ENCODE peak calls at places on chromosome 1, in seven cellular contexts. One of them, this sample, is unnamed.
A peak's percentile ranks its signal among the peaks of the same experiment; 100 is the strongest.

GRCh38 chr1:72284398-72285073 is 2.2 kb upstream of the NEGR1 start:
- DNase-seq in neural progenitor cell: peak; percentile 76
- DNase-seq in H1: peak; percentile 58
- DNase-seq in fibroblast of lung: peak; percentile 96
- DNase-seq in osteoblast: peak; percentile 70
- DNase-seq in PC-3: peak; percentile 97
- DNase-seq in DND-41: peak; percentile 64
- DNase-seq in this sample: peak; percentile 94

GRCh38 chr1:209095627-209096595 is 487.6 kb upstream of the CAMK1G start:
- DNase-seq in fibroblast of lung: peak; percentile 88
- DNase-seq in PC-3: peak; percentile 99
- DNase-seq in osteoblast: peak; percentile 67
- DNase-seq in neural progenitor cell: no peak
- DNase-seq in DND-41: no peak
- DNase-seq in H1: no peak
- DNase-seq in this sample: peak; percentile 66

GRCh38 chr1:212727386-212728181 is 27.9 kb upstream of the BATF3 start:
- DNase-seq in fibroblast of lung: peak; percentile 93
- DNase-seq in osteoblast: peak; percentile 81
- DNase-seq in neural progenitor cell: no peak
- DNase-seq in DND-41: no peak
- DNase-seq in H1: no peak
- DNase-seq in PC-3: no peak
- DNase-seq in this sample: peak; percentile 88

GRCh38 chr1:204014336-204014735 is 58.6 kb upstream of the SOX13 start:
- DNase-seq in osteoblast: no peak
- DNase-seq in neural progenitor cell: no peak
- DNase-seq in DND-41: no peak
- DNase-seq in PC-3: no peak
- DNase-seq in H1: no peak
- DNase-seq in fibroblast of lung: no peak
- DNase-seq in this sample: no peak

GRCh38 chr1:229271448-229272120 is 673 bp downstream of the RAB4A start:
- DNase-seq in DND-41: peak; percentile 50
- DNase-seq in neural progenitor cell: peak; percentile 63
- DNase-seq in fibroblast of lung: peak; percentile 24
- DNase-seq in osteoblast: peak; percentile 87
- DNase-seq in PC-3: peak; percentile 44
- DNase-seq in H1: no peak
- DNase-seq in this sample: peak; percentile 69

GRCh38 chr1:240099748-240100147 is 8.1 kb downstream of the FMN2 start:
- DNase-seq in H1: no peak
- DNase-seq in fibroblast of lung: no peak
- DNase-seq in osteoblast: peak; percentile 50
- DNase-seq in DND-41: no peak
- DNase-seq in neural progenitor cell: no peak
- DNase-seq in PC-3: no peak
- DNase-seq in this sample: peak; percentile 46

GRCh38 chr1:3819626-3820245 is 23.4 kb upstream of the LRRC47 start:
- DNase-seq in neural progenitor cell: no peak
- DNase-seq in H1: no peak
- DNase-seq in PC-3: no peak
- DNase-seq in osteoblast: no peak
- DNase-seq in fibroblast of lung: no peak
- DNase-seq in DND-41: no peak
- DNase-seq in this sample: no peak

GRCh38 chr1:181936768-181937581 is 124.5 kb downstream of the ZNF648 start:
- DNase-seq in PC-3: peak; percentile 65
- DNase-seq in fibroblast of lung: peak; percentile 10
- DNase-seq in DND-41: peak; percentile 59
- DNase-seq in H1: peak; percentile 84
- DNase-seq in osteoblast: peak; percentile 31
- DNase-seq in neural progenitor cell: peak; percentile 82
- DNase-seq in this sample: peak; percentile 38

GRCh38 chr1:181949500-181949899 is 112.0 kb downstream of the ZNF648 start:
- DNase-seq in fibroblast of lung: no peak
- DNase-seq in osteoblast: no peak
- DNase-seq in DND-41: peak; percentile 37
- DNase-seq in PC-3: no peak
- DNase-seq in neural progenitor cell: no peak
- DNase-seq in H1: no peak
- DNase-seq in this sample: no peak

GRCh38 chr1:218459450-218459849 is 114.3 kb downstream of the TGFB2 start:
- DNase-seq in fibroblast of lung: peak; percentile 75
- DNase-seq in osteoblast: no peak
- DNase-seq in PC-3: no peak
- DNase-seq in neural progenitor cell: peak; percentile 10
- DNase-seq in DND-41: no peak
- DNase-seq in H1: no peak
- DNase-seq in this sample: no peak

GRCh38 chr1:54551891-54552290 is 3.9 kb downstream of the ACOT11 start:
- DNase-seq in PC-3: no peak
- DNase-seq in osteoblast: peak; percentile 13
- DNase-seq in DND-41: no peak
- DNase-seq in fibroblast of lung: no peak
- DNase-seq in neural progenitor cell: no peak
- DNase-seq in H1: no peak
- DNase-seq in this sample: no peak

GRCh38 chr1:2854611-2855010 is 53.1 kb upstream of the TTC34 start:
- DNase-seq in osteoblast: peak; percentile 45
- DNase-seq in H1: no peak
- DNase-seq in neural progenitor cell: no peak
- DNase-seq in fibroblast of lung: no peak
- DNase-seq in PC-3: no peak
- DNase-seq in DND-41: no peak
- DNase-seq in this sample: no peak

GRCh38 chr1:89890085-89890754 is 69.4 kb downstream of the LRRC8D start:
- DNase-seq in PC-3: peak; percentile 99
- DNase-seq in H1: no peak
- DNase-seq in neural progenitor cell: no peak
- DNase-seq in fibroblast of lung: peak; percentile 77
- DNase-seq in osteoblast: no peak
- DNase-seq in DND-41: no peak
- DNase-seq in this sample: peak; percentile 55

GRCh38 chr1:43444827-43445225 is 8.9 kb downstream of the HYI start:
- DNase-seq in H1: no peak
- DNase-seq in PC-3: no peak
- DNase-seq in neural progenitor cell: peak; percentile 53
- DNase-seq in fibroblast of lung: no peak
- DNase-seq in DND-41: no peak
- DNase-seq in osteoblast: no peak
- DNase-seq in this sample: no peak

GRCh38 chr1:111214086-111214801 is 13.3 kb upstream of the CHI3L2 start:
- DNase-seq in DND-41: peak; percentile 83
- DNase-seq in H1: no peak
- DNase-seq in neural progenitor cell: no peak
- DNase-seq in fibroblast of lung: peak; percentile 26
- DNase-seq in osteoblast: no peak
- DNase-seq in PC-3: no peak
- DNase-seq in this sample: no peak

GRCh38 chr1:22773981-22774471 is 63.4 kb downstream of the EPHB2 start:
- DNase-seq in osteoblast: peak; percentile 90
- DNase-seq in PC-3: no peak
- DNase-seq in H1: no peak
- DNase-seq in DND-41: no peak
- DNase-seq in neural progenitor cell: no peak
- DNase-seq in fibroblast of lung: peak; percentile 82
- DNase-seq in this sample: peak; percentile 82

DNA sequence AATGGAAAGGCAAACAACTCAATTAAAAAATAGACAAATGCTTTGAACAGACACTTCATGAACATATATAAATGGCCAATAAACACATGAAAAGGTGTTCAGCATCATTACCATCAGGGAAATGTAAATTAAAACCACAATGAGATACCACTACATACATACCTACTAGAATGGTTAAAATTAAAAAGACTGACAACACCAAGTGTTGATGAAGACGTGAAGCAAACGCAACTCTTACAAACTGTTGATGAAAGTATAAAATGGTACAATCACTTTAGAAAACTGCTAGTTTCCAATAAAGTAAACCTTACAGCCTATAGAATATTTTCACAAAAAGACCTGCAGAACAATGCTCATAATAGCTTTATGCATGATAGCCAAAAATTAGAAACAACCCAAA is 10.1 kb downstream of the EIF2B3 start:
- DNase-seq in neural progenitor cell: no peak
- DNase-seq in DND-41: no peak
- DNase-seq in H1: no peak
- DNase-seq in osteoblast: no peak
- DNase-seq in PC-3: no peak
- DNase-seq in fibroblast of lung: no peak
- DNase-seq in this sample: no peak
- H4K20me1 ChIP-seq in neural progenitor cell: no peaks in the 10 kb centered on the region
- H4K20me1 ChIP-seq in DND-41: no peaks in the 10 kb centered on the region
- H4K20me1 ChIP-seq in H1: no peaks in the 10 kb centered on the region
- H4K20me1 ChIP-seq in osteoblast: no peaks in the 10 kb centered on the region
- H4K20me1 ChIP-seq in PC-3: no peaks in the 10 kb centered on the region
- H4K20me1 ChIP-seq in fibroblast of lung: no peaks in the 10 kb centered on the region
- H4K20me1 ChIP-seq in this sample: no peaks in the 10 kb centered on the region

GRCh38 chr1:147786536-147786935 is 26.1 kb upstream of the GJA5 start:
- DNase-seq in neural progenitor cell: no peak
- DNase-seq in PC-3: no peak
- DNase-seq in fibroblast of lung: peak; percentile 31
- DNase-seq in H1: no peak
- DNase-seq in osteoblast: no peak
- DNase-seq in DND-41: no peak
- DNase-seq in this sample: peak; percentile 26
- H3K79me2 ChIP-seq in neural progenitor cell: no peaks in the 10 kb centered on the region
- H3K79me2 ChIP-seq in PC-3: no peaks in the 10 kb centered on the region
- H3K79me2 ChIP-seq in fibroblast of lung: no peaks in the 10 kb centered on the region
- H3K79me2 ChIP-seq in H1: no peaks in the 10 kb centered on the region
- H3K79me2 ChIP-seq in osteoblast: no peaks in the 10 kb centered on the region
- H3K79me2 ChIP-seq in DND-41: no peaks in the 10 kb centered on the region
- H3K79me2 ChIP-seq in this sample: no peaks in the 10 kb centered on the region

GRCh38 chr1:155873860-155874259 is 14.5 kb downstream of the SYT11 start:
- DNase-seq in osteoblast: no peak
- DNase-seq in DND-41: no peak
- DNase-seq in fibroblast of lung: peak; percentile 81
- DNase-seq in H1: no peak
- DNase-seq in PC-3: peak; percentile 37
- DNase-seq in neural progenitor cell: no peak
- DNase-seq in this sample: peak; percentile 44

GRCh38 chr1:155867766-155868165 is 8.4 kb downstream of the SYT11 start:
- DNase-seq in osteoblast: no peak
- DNase-seq in fibroblast of lung: no peak
- DNase-seq in H1: no peak
- DNase-seq in DND-41: no peak
- DNase-seq in PC-3: no peak
- DNase-seq in neural progenitor cell: no peak
- DNase-seq in this sample: no peak

GRCh38 chr1:155877945-155878344 is 18.6 kb downstream of the SYT11 start:
- DNase-seq in osteoblast: no peak
- DNase-seq in DND-41: no peak
- DNase-seq in fibroblast of lung: no peak
- DNase-seq in H1: no peak
- DNase-seq in PC-3: no peak
- DNase-seq in neural progenitor cell: no peak
- DNase-seq in this sample: no peak

GRCh38 chr1:155871390-155871789 is 12.0 kb downstream of the SYT11 start:
- DNase-seq in DND-41: no peak
- DNase-seq in osteoblast: no peak
- DNase-seq in H1: no peak
- DNase-seq in neural progenitor cell: peak; percentile 38
- DNase-seq in PC-3: no peak
- DNase-seq in fibroblast of lung: peak; percentile 33
- DNase-seq in this sample: no peak

GRCh38 chr1:155872527-155872926 is 13.2 kb downstream of the SYT11 start:
- DNase-seq in PC-3: no peak
- DNase-seq in osteoblast: no peak
- DNase-seq in fibroblast of lung: no peak
- DNase-seq in DND-41: no peak
- DNase-seq in neural progenitor cell: peak; percentile 51
- DNase-seq in H1: no peak
- DNase-seq in this sample: no peak
- H4K20me1 ChIP-seq in PC-3: no peaks in the 10 kb centered on the region
- H4K20me1 ChIP-seq in osteoblast: no peaks in the 10 kb centered on the region
- H4K20me1 ChIP-seq in fibroblast of lung: no peaks in the 10 kb centered on the region
- H4K20me1 ChIP-seq in DND-41: no peaks in the 10 kb centered on the region
- H4K20me1 ChIP-seq in neural progenitor cell: peaks cover 3% of the 10 kb centered on the region
- H4K20me1 ChIP-seq in H1: no peaks in the 10 kb centered on the region
- H4K20me1 ChIP-seq in this sample: no peaks in the 10 kb centered on the region

GRCh38 chr1:197735461-197735860 is 39.8 kb downstream of the DENND1B start:
- DNase-seq in fibroblast of lung: no peak
- DNase-seq in neural progenitor cell: no peak
- DNase-seq in osteoblast: no peak
- DNase-seq in DND-41: no peak
- DNase-seq in H1: no peak
- DNase-seq in PC-3: no peak
- DNase-seq in this sample: no peak
- H3K79me2 ChIP-seq in fibroblast of lung: no peaks in the 10 kb centered on the region
- H3K79me2 ChIP-seq in neural progenitor cell: no peaks in the 10 kb centered on the region
- H3K79me2 ChIP-seq in osteoblast: peaks cover 22% of the 10 kb centered on the region
- H3K79me2 ChIP-seq in DND-41: peaks cover 94% of the 10 kb centered on the region
- H3K79me2 ChIP-seq in H1: no peaks in the 10 kb centered on the region
- H3K79me2 ChIP-seq in PC-3: peaks cover 12% of the 10 kb centered on the region
- H3K79me2 ChIP-seq in this sample: peaks cover 36% of the 10 kb centered on the region

GRCh38 chr1:39562886-39563285 is 13.7 kb downstream of the PABPC4 start:
- DNase-seq in neural progenitor cell: no peak
- DNase-seq in DND-41: no peak
- DNase-seq in H1: no peak
- DNase-seq in fibroblast of lung: no peak
- DNase-seq in PC-3: no peak
- DNase-seq in osteoblast: peak; percentile 27
- DNase-seq in this sample: no peak
- H4K20me1 ChIP-seq in neural progenitor cell: peaks cover 21% of the 10 kb centered on the region
- H4K20me1 ChIP-seq in DND-41: peaks cover 34% of the 10 kb centered on the region
- H4K20me1 ChIP-seq in H1: peaks cover 24% of the 10 kb centered on the region
- H4K20me1 ChIP-seq in fibroblast of lung: no peaks in the 10 kb centered on the region
- H4K20me1 ChIP-seq in PC-3: peaks cover 13% of the 10 kb centered on the region
- H4K20me1 ChIP-seq in osteoblast: peaks cover 37% of the 10 kb centered on the region
- H4K20me1 ChIP-seq in this sample: no peaks in the 10 kb centered on the region

DNA sequence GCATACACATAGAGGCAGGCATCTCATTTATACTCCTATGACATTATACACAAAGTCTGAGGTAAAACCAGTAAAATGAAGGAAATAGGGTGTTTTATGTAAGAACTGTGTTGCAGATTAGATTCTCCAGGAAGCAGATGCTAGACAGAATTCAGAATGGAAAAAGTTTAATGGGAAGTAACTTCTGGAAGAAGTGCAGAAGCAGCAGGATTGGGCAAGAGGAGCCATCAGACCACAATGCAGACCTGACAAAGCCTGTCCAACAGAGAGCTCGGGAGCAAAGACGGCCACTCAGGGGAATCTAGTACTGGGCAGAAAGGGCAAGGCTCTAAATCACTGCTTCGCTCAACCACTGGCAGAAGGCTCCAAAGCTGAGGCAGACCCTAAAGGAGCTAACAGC is 33.7 kb downstream of the FBXO42 start:
- DNase-seq in DND-41: no peak
- DNase-seq in PC-3: no peak
- DNase-seq in neural progenitor cell: no peak
- DNase-seq in H1: no peak
- DNase-seq in osteoblast: no peak
- DNase-seq in fibroblast of lung: peak; percentile 9
- DNase-seq in this sample: peak; percentile 29
- H3K79me2 ChIP-seq in DND-41: peaks cover 61% of the 10 kb centered on the region
- H3K79me2 ChIP-seq in PC-3: peaks cover 60% of the 10 kb centered on the region
- H3K79me2 ChIP-seq in neural progenitor cell: peaks cover 78% of the 10 kb centered on the region
- H3K79me2 ChIP-seq in H1: no peaks in the 10 kb centered on the region
- H3K79me2 ChIP-seq in osteoblast: peaks cover 65% of the 10 kb centered on the region
- H3K79me2 ChIP-seq in fibroblast of lung: peaks cover 20% of the 10 kb centered on the region
- H3K79me2 ChIP-seq in this sample: peaks cover 99% of the 10 kb centered on the region

GRCh38 chr1:64903593-64903992 is 62.8 kb downstream of the JAK1 start:
- DNase-seq in osteoblast: no peak
- DNase-seq in DND-41: no peak
- DNase-seq in fibroblast of lung: no peak
- DNase-seq in H1: no peak
- DNase-seq in PC-3: no peak
- DNase-seq in neural progenitor cell: no peak
- DNase-seq in this sample: no peak
- H4K20me1 ChIP-seq in osteoblast: peaks cover 32% of the 10 kb centered on the region
- H4K20me1 ChIP-seq in DND-41: peaks cover 91% of the 10 kb centered on the region
- H4K20me1 ChIP-seq in fibroblast of lung: peaks cover 2% of the 10 kb centered on the region
- H4K20me1 ChIP-seq in H1: no peaks in the 10 kb centered on the region
- H4K20me1 ChIP-seq in PC-3: no peaks in the 10 kb centered on the region
- H4K20me1 ChIP-seq in neural progenitor cell: no peaks in the 10 kb centered on the region
- H4K20me1 ChIP-seq in this sample: no peaks in the 10 kb centered on the region

This sample was measured in GM23248.